ENCODE peak calls at places on chromosomes 5 and 9, in five cellular contexts. One of them, this sample, is unnamed.

GRCh38 chr9:70749066-70749465 is 334.6 kb upstream of the KLF9 start:
- DNase-seq in astrocyte of the spinal cord: no peak
- DNase-seq in HFFc6: no peak
- DNase-seq in A549: no peak
- DNase-seq in NB4: no peak
- DNase-seq in this sample: no peak

GRCh38 chr9:98958271-98958989 is 14.7 kb downstream of the COL15A1 start:
- DNase-seq in astrocyte of the spinal cord: peak
- DNase-seq in HFFc6: peak
- DNase-seq in A549: no peak
- DNase-seq in NB4: no peak
- DNase-seq in this sample: no peak

GRCh38 chr5:71456362-71456743 is 902 bp downstream of the BDP1 start:
- DNase-seq in astrocyte of the spinal cord: no peak
- DNase-seq in HFFc6: no peak
- DNase-seq in A549: no peak
- DNase-seq in NB4: no peak
- DNase-seq in this sample: no peak

GRCh38 chr5:72456391-72457060 is 50.7 kb downstream of the ZNF366 start:
- DNase-seq in astrocyte of the spinal cord: no peak
- DNase-seq in HFFc6: no peak
- DNase-seq in A549: no peak
- DNase-seq in NB4: no peak
- DNase-seq in this sample: no peak

GRCh38 chr9:81395301-81396054 is 293.9 kb downstream of the TLE1 start:
- DNase-seq in astrocyte of the spinal cord: no peak
- DNase-seq in HFFc6: no peak
- DNase-seq in A549: no peak
- DNase-seq in NB4: no peak
- DNase-seq in this sample: no peak

GRCh38 chr5:38994329-38994927 is 79.8 kb downstream of the RICTOR start:
- DNase-seq in astrocyte of the spinal cord: peak
- DNase-seq in HFFc6: peak
- DNase-seq in A549: peak
- DNase-seq in NB4: no peak
- DNase-seq in this sample: peak

GRCh38 chr5:82352146-82352791 is 74.1 kb upstream of the RPS23 start:
- DNase-seq in astrocyte of the spinal cord: no peak
- DNase-seq in HFFc6: no peak
- DNase-seq in A549: no peak
- DNase-seq in NB4: no peak
- DNase-seq in this sample: no peak

GRCh38 chr9:136533775-136534157 is 12.1 kb downstream of the NOTCH1 start:
- DNase-seq in astrocyte of the spinal cord: peak
- DNase-seq in HFFc6: no peak
- DNase-seq in A549: no peak
- DNase-seq in NB4: peak
- DNase-seq in this sample: no peak

GRCh38 chr9:136222896-136223266 is 18.0 kb upstream of the LHX3 start:
- DNase-seq in astrocyte of the spinal cord: no peak
- DNase-seq in HFFc6: no peak
- DNase-seq in A549: no peak
- DNase-seq in NB4: no peak
- DNase-seq in this sample: no peak

GRCh38 chr5:131545856-131546255 is 89.2 kb downstream of the RAPGEF6 start:
- DNase-seq in astrocyte of the spinal cord: peak
- DNase-seq in HFFc6: peak
- DNase-seq in A549: no peak
- DNase-seq in NB4: no peak
- DNase-seq in this sample: no peak

GRCh38 chr9:111955048-111955447 is 58.4 kb downstream of the UGCG start:
- DNase-seq in astrocyte of the spinal cord: no peak
- DNase-seq in HFFc6: no peak
- DNase-seq in A549: no peak
- DNase-seq in NB4: no peak
- DNase-seq in this sample: no peak

GRCh38 chr9:3437031-3437430 is 88.8 kb downstream of the RFX3 start:
- DNase-seq in astrocyte of the spinal cord: no peak
- DNase-seq in HFFc6: no peak
- DNase-seq in A549: no peak
- DNase-seq in NB4: no peak
- DNase-seq in this sample: no peak

GRCh38 chr9:114240647-114241558 is 82.0 kb upstream of the ORM1 start:
- DNase-seq in astrocyte of the spinal cord: no peak
- DNase-seq in HFFc6: no peak
- DNase-seq in A549: no peak
- DNase-seq in NB4: peak
- DNase-seq in this sample: no peak

GRCh38 chr5:169448826-169449225 is 134.7 kb upstream of the SPDL1 start:
- DNase-seq in astrocyte of the spinal cord: no peak
- DNase-seq in HFFc6: no peak
- DNase-seq in A549: no peak
- DNase-seq in NB4: no peak
- DNase-seq in this sample: no peak

GRCh38 chr5:116044073-116044472 is 11.8 kb downstream of the ARL14EPL start:
- DNase-seq in astrocyte of the spinal cord: no peak
- DNase-seq in HFFc6: no peak
- DNase-seq in A549: no peak
- DNase-seq in NB4: no peak
- DNase-seq in this sample: no peak

GRCh38 chr5:140796718-140797095 is 2.1 kb downstream of the PCDHA2 start:
- DNase-seq in astrocyte of the spinal cord: no peak
- DNase-seq in HFFc6: no peak
- DNase-seq in A549: no peak
- DNase-seq in NB4: no peak
- DNase-seq in this sample: no peak

GRCh38 chr5:131221888-131222287 is 42.0 kb upstream of the CDC42SE2 start:
- DNase-seq in astrocyte of the spinal cord: peak
- DNase-seq in HFFc6: peak
- DNase-seq in A549: no peak
- DNase-seq in NB4: peak
- DNase-seq in this sample: no peak

GRCh38 chr9:131915181-131915580 is 164.5 kb downstream of the MED27 start:
- DNase-seq in astrocyte of the spinal cord: peak
- DNase-seq in HFFc6: peak
- DNase-seq in A549: no peak
- DNase-seq in NB4: no peak
- DNase-seq in this sample: no peak

GRCh38 chr5:177516601-177517568 is at the start of gene DDX41:
- DNase-seq in astrocyte of the spinal cord: peak
- DNase-seq in HFFc6: peak
- DNase-seq in A549: peak
- DNase-seq in NB4: peak
- DNase-seq in this sample: peak
- TF ChIP-seq CTCF in astrocyte of the spinal cord: no peak
- TF ChIP-seq CTCF in HFFc6: no peak
- TF ChIP-seq CTCF in A549: no peak
- TF ChIP-seq CTCF in NB4: no peak
- TF ChIP-seq CTCF in this sample: no peak

GRCh38 chr9:127397722-127398647 is 1.0 kb downstream of the SLC2A8 start:
- DNase-seq in astrocyte of the spinal cord: peak
- DNase-seq in HFFc6: peak
- DNase-seq in A549: peak
- DNase-seq in NB4: no peak
- DNase-seq in this sample: peak
- TF ChIP-seq CTCF in astrocyte of the spinal cord: peak
- TF ChIP-seq CTCF in HFFc6: peak
- TF ChIP-seq CTCF in A549: peak
- TF ChIP-seq CTCF in NB4: peak
- TF ChIP-seq CTCF in this sample: no peak

DNA sequence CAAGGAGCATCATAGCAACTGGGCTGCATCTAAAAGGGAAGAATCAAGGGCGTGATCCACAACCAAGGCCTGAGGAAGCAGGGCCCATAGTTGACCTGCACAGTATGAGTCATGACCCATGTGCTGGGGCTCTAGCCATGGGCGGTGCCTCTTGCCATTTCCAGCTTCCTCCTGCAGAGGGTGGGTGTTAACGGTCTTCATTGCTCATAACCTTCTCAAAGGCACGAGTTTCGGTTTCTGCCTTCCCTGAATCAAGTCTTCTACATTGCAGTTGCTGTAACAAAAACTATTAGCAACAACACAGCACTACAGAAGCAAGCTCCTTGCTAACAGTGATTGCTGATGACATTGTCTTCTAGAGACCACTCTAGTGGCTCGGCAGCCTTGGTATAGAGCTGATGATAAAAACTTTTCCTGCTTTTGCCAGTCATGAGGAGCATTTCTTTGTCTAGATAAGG is 66.9 kb downstream of the CTSL start:
- DNase-seq in astrocyte of the spinal cord: peak
- DNase-seq in HFFc6: peak
- DNase-seq in A549: peak
- DNase-seq in NB4: peak
- DNase-seq in this sample: no peak
- TF ChIP-seq CTCF in astrocyte of the spinal cord: peak
- TF ChIP-seq CTCF in HFFc6: peak
- TF ChIP-seq CTCF in A549: peak
- TF ChIP-seq CTCF in NB4: peak
- TF ChIP-seq CTCF in this sample: no peak

DNA sequence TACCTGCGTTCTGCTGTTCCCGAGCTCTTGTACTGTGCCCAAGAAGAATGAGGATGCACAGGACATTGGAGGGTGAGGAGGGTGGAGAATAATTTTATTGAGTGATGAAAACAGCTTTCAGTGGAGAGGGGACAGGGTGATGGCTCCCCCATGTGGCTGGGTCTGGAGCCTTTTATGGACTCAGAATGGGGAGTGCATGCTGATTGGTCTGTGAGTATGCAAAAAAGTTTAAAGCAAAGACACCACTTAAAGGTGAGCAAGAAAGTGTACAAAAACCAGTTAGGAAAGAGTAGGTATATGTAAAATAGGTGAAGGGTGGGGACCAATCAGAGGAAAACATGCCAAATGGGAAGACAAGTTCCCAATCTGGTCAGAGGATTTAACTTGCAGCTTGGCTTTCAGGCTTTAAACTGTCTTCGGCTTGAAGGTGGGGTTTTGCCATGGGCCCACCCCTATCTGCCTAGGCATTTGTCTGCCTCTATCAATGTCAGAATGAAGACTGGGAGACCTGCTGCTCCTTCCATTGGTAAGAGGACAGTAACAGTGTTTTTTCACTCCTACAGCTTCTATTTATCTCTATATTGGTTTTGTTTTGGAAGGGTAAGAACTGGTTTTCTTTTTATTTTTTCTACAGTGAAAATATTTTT is 118.0 kb upstream of the RAI14 start:
- DNase-seq in astrocyte of the spinal cord: no peak
- DNase-seq in HFFc6: no peak
- DNase-seq in A549: no peak
- DNase-seq in NB4: peak
- DNase-seq in this sample: no peak
- TF ChIP-seq CTCF in astrocyte of the spinal cord: peak
- TF ChIP-seq CTCF in HFFc6: peak
- TF ChIP-seq CTCF in A549: peak
- TF ChIP-seq CTCF in NB4: peak
- TF ChIP-seq CTCF in this sample: peak

DNA sequence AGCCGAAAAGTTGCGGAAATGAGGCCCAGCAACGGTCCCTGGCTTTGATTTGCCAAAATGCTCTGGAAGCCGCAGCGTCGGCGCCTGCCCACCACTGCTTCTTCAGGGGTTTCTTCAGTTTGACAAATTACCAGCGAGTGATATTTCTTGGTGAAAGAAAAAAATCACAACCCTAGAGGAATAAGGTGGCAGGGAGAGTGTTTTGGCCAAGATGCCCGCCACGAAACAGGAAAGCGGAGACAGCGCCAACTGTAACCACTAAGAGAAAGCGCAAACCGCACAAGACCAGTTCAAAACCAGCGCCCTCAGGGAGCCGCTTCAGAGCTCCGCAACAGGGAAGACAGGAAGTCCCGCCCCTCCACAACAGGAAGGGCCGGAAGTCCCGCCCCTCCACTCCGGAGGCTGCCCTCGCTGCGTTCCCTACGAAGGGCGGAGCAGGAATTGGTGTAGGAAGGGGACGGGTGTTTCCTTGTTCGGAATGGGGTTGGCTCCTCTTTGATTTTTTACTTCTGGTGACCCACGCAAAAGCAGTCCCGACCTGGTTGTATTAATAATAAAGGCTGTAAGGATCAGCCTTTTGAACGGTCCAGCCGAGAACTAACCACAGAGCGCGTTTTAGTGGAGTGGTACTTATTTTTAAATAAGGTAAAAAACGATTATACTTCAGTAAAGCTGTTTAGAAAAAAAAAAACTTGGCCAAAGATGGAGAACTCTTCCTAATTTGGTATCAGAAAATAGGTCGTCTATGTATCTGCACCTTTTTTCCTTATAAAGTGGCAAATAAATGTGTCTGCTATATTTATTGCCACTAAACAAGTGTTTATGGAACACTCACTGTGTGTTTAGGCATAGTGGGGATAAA is at the start of gene C5orf34:
- DNase-seq in astrocyte of the spinal cord: peak
- DNase-seq in HFFc6: peak
- DNase-seq in A549: peak
- DNase-seq in NB4: peak
- DNase-seq in this sample: peak
- TF ChIP-seq CTCF in astrocyte of the spinal cord: no peak
- TF ChIP-seq CTCF in HFFc6: peak
- TF ChIP-seq CTCF in A549: no peak
- TF ChIP-seq CTCF in NB4: no peak
- TF ChIP-seq CTCF in this sample: no peak

DNA sequence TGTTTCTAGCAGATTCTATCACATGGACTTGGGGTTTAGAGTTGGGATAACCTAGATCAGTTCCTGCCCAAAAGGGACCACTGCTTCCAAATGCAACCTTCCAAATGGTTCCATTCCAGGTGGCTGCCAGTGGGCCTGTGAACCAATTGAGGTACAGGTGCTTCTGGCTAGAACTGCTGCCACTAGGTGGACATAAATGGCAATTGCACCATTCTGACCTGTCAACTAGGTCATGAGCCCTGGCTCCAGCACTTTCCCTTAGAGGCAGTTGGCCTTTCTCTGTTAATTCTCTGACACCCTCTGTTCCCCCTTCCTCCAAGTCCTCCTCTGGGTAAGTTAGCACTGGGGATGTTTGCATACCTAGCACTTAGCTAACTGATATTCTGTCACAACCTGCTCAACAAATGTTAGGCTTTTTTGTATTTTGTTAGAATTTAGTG is 16.6 kb upstream of the HEMGN start:
- DNase-seq in astrocyte of the spinal cord: peak
- DNase-seq in HFFc6: no peak
- DNase-seq in A549: peak
- DNase-seq in NB4: peak
- DNase-seq in this sample: peak
- TF ChIP-seq CTCF in astrocyte of the spinal cord: peak
- TF ChIP-seq CTCF in HFFc6: peak
- TF ChIP-seq CTCF in A549: peak
- TF ChIP-seq CTCF in NB4: peak
- TF ChIP-seq CTCF in this sample: peak

GRCh38 chr9:91885746-91886432 is 64.1 kb downstream of the ROR2 start:
- DNase-seq in astrocyte of the spinal cord: no peak
- DNase-seq in HFFc6: no peak
- DNase-seq in A549: no peak
- DNase-seq in NB4: no peak
- DNase-seq in this sample: no peak
- TF ChIP-seq CTCF in astrocyte of the spinal cord: no peak
- TF ChIP-seq CTCF in HFFc6: no peak
- TF ChIP-seq CTCF in A549: no peak
- TF ChIP-seq CTCF in NB4: no peak
- TF ChIP-seq CTCF in this sample: no peak